ENCODE peak calls at places on chromosomes 16 and 17, in six cellular contexts. E is H1, C is neuronal stem cell, N is IMR-90, S is mesenchymal stem cell, K is H9. Q is an unnamed sample.
A peak's percentile ranks its signal among the peaks of the same experiment; 100 is the strongest.

GRCh38 chr16:57061084-57061905 is 31.1 kb upstream of the CPNE2 start:
- DNase-seq in K (no peak), N (peak; percentile 19), S (peak; percentile 50), C (no peak), E (no peak), Q (peak; percentile 54)

GRCh38 chr17:81453712-81454111 is 58.5 kb downstream of the BAHCC1 start:
- DNase-seq in C (no peak), N (no peak), K (no peak), E (no peak), S (no peak), Q (no peak)

GRCh38 chr16:22397459-22397858 is 23.0 kb upstream of the CDR2 start:
- DNase-seq in S (peak; percentile 85), K (no peak), N (peak; percentile 96), C (no peak), E (no peak), Q (peak; percentile 82)

GRCh38 chr17:18159551-18160120 is 24.0 kb upstream of the ALKBH5 start:
- DNase-seq in N (peak; percentile 20), S (peak; percentile 35), C (no peak), K (no peak), E (no peak), Q (no peak)

GRCh38 chr16:4847774-4848587 is 700 bp downstream of the UBN1 start:
- DNase-seq in K (peak; percentile 38), N (peak; percentile 64), E (no peak), C (peak; percentile 6), S (peak; percentile 84), Q (peak; percentile 53)

GRCh38 chr17:18182978-18183333 is 672 bp upstream of the ALKBH5 start:
- DNase-seq in C (no peak), N (peak; percentile 78), E (no peak), S (peak; percentile 92), K (no peak), Q (peak; percentile 70)

GRCh38 chr17:79794659-79795511 is 2.0 kb downstream of the CBX8 start:
- DNase-seq in S (no peak), E (no peak), K (peak; percentile 64), N (no peak), C (no peak), Q (no peak)

GRCh38 chr16:6684076-6684673 is 648.5 kb upstream of the RBFOX1 start:
- DNase-seq in E (no peak), S (no peak), K (no peak), C (peak; percentile 35), N (no peak), Q (no peak)

GRCh38 chr16:89137666-89138512 is 33.7 kb upstream of the CDH15 start:
- DNase-seq in C (no peak), N (no peak), K (no peak), E (no peak), S (no peak), Q (no peak)

GRCh38 chr17:28477928-28478327 is 4.5 kb downstream of the SLC13A2 start:
- DNase-seq in E (no peak), C (no peak), K (no peak), S (no peak), N (no peak), Q (no peak)

GRCh38 chr17:7280519-7281073 is 922 bp upstream of the SLC2A4 start:
- DNase-seq in K (peak; percentile 98), S (peak; percentile 86), C (peak; percentile 91), E (peak; percentile 87), N (peak; percentile 68), Q (peak; percentile 98)

GRCh38 chr16:77323695-77324094 is 111.1 kb downstream of the ADAMTS18 start:
- DNase-seq in C (no peak), E (no peak), K (no peak), N (no peak), S (no peak), Q (no peak)

GRCh38 chr17:43467981-43468541 is 15.7 kb upstream of the DHX8 start:
- DNase-seq in C (no peak), E (no peak), N (peak; percentile 85), S (peak; percentile 50), K (no peak), Q (no peak)

GRCh38 chr16:84596801-84597517 is 20.9 kb downstream of the COTL1 start:
- DNase-seq in C (no peak), N (no peak), S (no peak), E (no peak), K (no peak), Q (no peak)

GRCh38 chr16:84595052-84595481 is 22.8 kb downstream of the COTL1 start:
- DNase-seq in S (no peak), N (no peak), K (peak; percentile 22), E (no peak), C (no peak), Q (no peak)

GRCh38 chr16:84594725-84595038 is 23.2 kb downstream of the COTL1 start:
- DNase-seq in K (no peak), C (no peak), E (no peak), N (no peak), S (no peak), Q (no peak)

GRCh38 chr16:84597518-84598390 is 20.1 kb downstream of the COTL1 start:
- DNase-seq in K (no peak), N (no peak), E (no peak), C (no peak), S (no peak), Q (no peak)

GRCh38 chr16:84596161-84596560 is 21.7 kb downstream of the COTL1 start:
- DNase-seq in E (no peak), S (no peak), K (no peak), C (no peak), N (no peak), Q (no peak)
- H3K14ac ChIP-seq in E (no peak overlapping the region), S (no peak overlapping the region), K (no peak overlapping the region), C (no peak overlapping the region), N (no peak overlapping the region), Q (no peak overlapping the region)

DNA sequence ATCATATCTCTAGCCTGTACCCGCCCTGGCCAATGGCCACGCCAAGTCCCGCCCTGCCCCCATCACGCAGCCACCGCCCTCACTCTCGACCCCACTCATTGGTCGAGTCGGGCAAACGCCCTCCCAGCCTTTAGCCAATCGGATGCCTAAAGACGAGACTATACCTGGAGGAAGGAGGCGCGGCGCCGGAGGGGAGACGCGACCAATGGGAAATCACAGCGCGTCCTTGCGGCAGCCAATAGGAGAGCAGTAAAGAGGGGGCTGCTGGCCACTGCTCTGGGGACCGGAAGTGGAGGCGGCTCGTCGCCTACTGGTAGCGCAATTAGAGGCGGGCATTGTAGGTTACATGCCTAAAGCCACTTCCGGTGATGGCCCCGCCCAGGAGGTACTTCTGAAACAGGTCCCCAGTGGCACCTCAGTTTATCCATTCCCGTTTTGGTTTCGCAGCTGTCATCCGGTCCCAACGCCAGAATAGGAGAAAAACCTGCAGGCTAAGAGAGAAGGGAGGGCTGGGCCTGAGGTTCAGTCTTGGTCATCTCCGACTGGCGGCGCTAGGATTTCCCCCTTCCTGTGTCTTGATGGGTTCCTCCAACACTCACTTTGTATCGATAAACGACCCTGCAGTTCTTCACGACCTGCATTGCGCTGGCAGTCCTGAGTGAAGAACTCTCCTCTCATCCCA is 3.6 kb upstream of the MTMR4 start:
- DNase-seq in C (peak; percentile 100), E (peak; percentile 100), N (peak; percentile 100), K (peak; percentile 100), S (peak; percentile 100), Q (peak; percentile 100)
- H4K8ac ChIP-seq in C (no peak overlapping the region), E (no peak overlapping the region), N (peak overlapping the region; percentile 97), K (no peak overlapping the region), S (peak overlapping the region; percentile 85), Q (peak overlapping the region; percentile 78)

GRCh38 chr16:84913315-84913714 is 93.5 kb downstream of the CRISPLD2 start:
- DNase-seq in E (no peak), C (no peak), N (no peak), K (no peak), S (no peak), Q (no peak)
- H3K14ac ChIP-seq in E (no peak overlapping the region), C (no peak overlapping the region), N (no peak overlapping the region), K (no peak overlapping the region), S (no peak overlapping the region), Q (no peak overlapping the region)

GRCh38 chr16:67170168-67170947 is at the start of gene NOL3:
- DNase-seq in C (no peak), E (no peak), N (peak; percentile 76), K (peak; percentile 93), S (peak; percentile 89), Q (peak; percentile 63)
- H4K8ac ChIP-seq in C (peak within 1 kb of the TSS; percentile 77), E (peak within 1 kb of the TSS; percentile 81), N (peak within 1 kb of the TSS; percentile 96), K (no peak within 1 kb of the TSS), S (peak within 1 kb of the TSS; percentile 87), Q (peak within 1 kb of the TSS; percentile 82)